ENCODE peak calls at places on chromosomes 2 and 18, in ten cellular contexts. L is IMR-90, V is heart right ventricle, W is fibroblast of lung, S is neuronal stem cell, U is adipocyte, Z is HCT116, X is thoracic aorta, G is heart left ventricle, T is MM.1S. Q is an unnamed sample.

GRCh38 chr2:69946351-69947077 is 14.9 kb downstream of the ASPRV1 start:
- DNase-seq in U (peak; percentile 23), L (peak; percentile 74), S (no peak), T (peak; percentile 57), X (no peak), Z (peak; percentile 34), G (no peak), W (peak; percentile 68), V (no peak), Q (peak; percentile 51)

GRCh38 chr2:144183744-144184143 is 336.2 kb downstream of the ZEB2 start:
- DNase-seq in T (no peak), S (no peak), W (peak; percentile 15), Z (no peak), L (peak; percentile 85), V (no peak), X (no peak), G (no peak), U (peak; percentile 84), Q (peak; percentile 44)

GRCh38 chr2:42951263-42951938 is 159.0 kb upstream of the HAAO start:
- DNase-seq in Z (no peak), U (no peak), S (no peak), X (no peak), V (peak; percentile 64), G (peak; percentile 75), T (no peak), W (no peak), L (no peak), Q (no peak)

GRCh38 chr2:9018534-9018933 is 15.1 kb upstream of the MBOAT2 start:
- DNase-seq in L (no peak), U (no peak), V (no peak), W (no peak), X (no peak), G (no peak), T (peak; percentile 76), Z (no peak), S (no peak), Q (peak; percentile 57)

GRCh38 chr18:50855976-50856772 is 22.7 kb upstream of the ME2 start:
- DNase-seq in S (no peak), T (no peak), W (peak; percentile 7), L (no peak), U (no peak), G (no peak), X (no peak), V (no peak), Z (no peak), Q (no peak)

GRCh38 chr2:239595711-239596110 is 194.9 kb upstream of the HDAC4 start:
- DNase-seq in U (no peak), X (no peak), L (no peak), V (no peak), G (peak; percentile 34), W (no peak), Z (no peak), S (no peak), T (no peak), Q (no peak)

GRCh38 chr18:50397023-50397422 is 22.2 kb downstream of the SKA1 start:
- DNase-seq in V (no peak), G (no peak), U (no peak), L (no peak), X (no peak), S (no peak), T (no peak), W (no peak), Z (no peak), Q (no peak)

GRCh38 chr2:38835015-38835601 is 40.6 kb downstream of the DHX57 start:
- DNase-seq in S (peak; percentile 9), W (peak; percentile 15), V (no peak), G (no peak), T (peak; percentile 34), U (peak; percentile 46), Z (peak; percentile 19), X (no peak), L (peak; percentile 28), Q (peak; percentile 62)

GRCh38 chr2:207202645-207203044 is 36.9 kb upstream of the KLF7 start:
- DNase-seq in V (no peak), X (no peak), T (peak; percentile 28), W (peak; percentile 43), L (peak; percentile 53), U (peak; percentile 66), G (no peak), S (peak; percentile 73), Z (peak; percentile 4), Q (peak; percentile 11)

GRCh38 chr2:65227035-65227470 is 578 bp upstream of the ACTR2 start:
- DNase-seq in G (no peak), V (no peak), U (peak; percentile 54), W (peak; percentile 18), X (no peak), Z (no peak), S (no peak), L (no peak), T (peak; percentile 33), Q (peak; percentile 58)

GRCh38 chr18:38695559-38696270 is 1130.1 kb upstream of the CELF4 start:
- DNase-seq in S (no peak), U (peak; percentile 0), W (peak; percentile 5), V (no peak), Z (no peak), X (no peak), T (no peak), L (no peak), G (no peak), Q (no peak)

GRCh38 chr2:30367232-30368070 is 79.6 kb upstream of the LCLAT1 start:
- DNase-seq in U (no peak), W (peak; percentile 60), L (peak; percentile 86), G (no peak), V (no peak), X (no peak), S (no peak), Z (no peak), T (no peak), Q (no peak)

GRCh38 chr2:172106128-172106961 is 3.6 kb upstream of the DLX2 start:
- DNase-seq in G (no peak), Z (no peak), X (no peak), V (no peak), U (peak; percentile 87), T (peak; percentile 30), L (peak; percentile 43), W (peak; percentile 32), S (peak; percentile 38), Q (peak; percentile 29)

GRCh38 chr2:12087671-12088380 is 341.4 kb downstream of the LPIN1 start:
- DNase-seq in Z (no peak), U (peak; percentile 76), L (peak; percentile 42), G (no peak), W (no peak), X (no peak), T (no peak), V (no peak), S (no peak), Q (no peak)

DNA sequence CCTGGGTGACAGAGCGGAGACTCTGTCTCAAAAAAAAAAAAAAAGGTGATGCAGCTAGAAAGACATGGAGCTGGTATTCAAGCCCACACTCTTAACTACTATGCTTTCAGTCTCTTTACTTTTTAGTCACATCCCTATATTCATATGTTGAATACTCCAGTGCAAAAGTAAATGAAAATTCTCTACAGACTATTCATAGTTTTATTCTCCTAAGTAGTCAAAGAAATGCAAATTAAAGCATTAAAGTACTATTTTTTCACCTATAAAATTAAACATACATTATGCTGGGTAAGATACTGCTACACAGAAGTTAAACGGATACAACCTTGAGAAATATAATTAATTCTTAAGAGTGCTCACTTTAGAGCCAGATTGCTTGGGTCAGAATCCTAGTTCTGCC is 7.6 kb downstream of the CUL3 start:
- DNase-seq in G (no peak), V (no peak), W (no peak), Z (no peak), X (no peak), L (no peak), S (no peak), U (no peak), T (no peak), Q (no peak)
- H3K4me1 ChIP-seq in G (peaks cover 27% of the 10 kb centered on the region), V (peaks cover 43% of the 10 kb centered on the region), W (peaks cover under 1% of the 10 kb centered on the region), Z (peaks cover under 1% of the 10 kb centered on the region), X (peaks cover 64% of the 10 kb centered on the region), L (peaks cover 13% of the 10 kb centered on the region), S (peaks cover 3% of the 10 kb centered on the region), U (peaks cover 48% of the 10 kb centered on the region), T (peaks cover 7% of the 10 kb centered on the region), Q (peaks cover 31% of the 10 kb centered on the region)

GRCh38 chr2:1865716-1866234 is 121.5 kb upstream of the PXDN start:
- DNase-seq in Z (no peak), S (no peak), L (no peak), T (no peak), U (no peak), V (no peak), G (no peak), W (no peak), X (no peak), Q (no peak)

GRCh38 chr2:1867141-1867540 is 122.8 kb upstream of the PXDN start:
- DNase-seq in S (no peak), L (no peak), T (no peak), U (no peak), W (no peak), G (no peak), X (no peak), Z (no peak), V (no peak), Q (no peak)

GRCh38 chr2:1864981-1865421 is 120.7 kb upstream of the PXDN start:
- DNase-seq in G (no peak), Z (no peak), T (peak; percentile 12), V (no peak), S (no peak), U (no peak), L (no peak), W (no peak), X (no peak), Q (no peak)

GRCh38 chr2:1864301-1864980 is 120.1 kb upstream of the PXDN start:
- DNase-seq in S (no peak), X (no peak), W (no peak), Z (no peak), U (no peak), T (no peak), L (no peak), G (no peak), V (no peak), Q (no peak)

GRCh38 chr2:1866402-1867091 is 122.2 kb upstream of the PXDN start:
- DNase-seq in T (no peak), X (no peak), S (no peak), U (no peak), G (no peak), W (peak; percentile 8), V (no peak), L (no peak), Z (no peak), Q (no peak)
- H3K4me1 ChIP-seq in T (no peaks in the 10 kb centered on the region), X (peaks cover 9% of the 10 kb centered on the region), S (peaks cover 13% of the 10 kb centered on the region), U (no peaks in the 10 kb centered on the region), G (no peaks in the 10 kb centered on the region), W (no peaks in the 10 kb centered on the region), V (no peaks in the 10 kb centered on the region), L (no peaks in the 10 kb centered on the region), Z (no peaks in the 10 kb centered on the region), Q (no peaks in the 10 kb centered on the region)

DNA sequence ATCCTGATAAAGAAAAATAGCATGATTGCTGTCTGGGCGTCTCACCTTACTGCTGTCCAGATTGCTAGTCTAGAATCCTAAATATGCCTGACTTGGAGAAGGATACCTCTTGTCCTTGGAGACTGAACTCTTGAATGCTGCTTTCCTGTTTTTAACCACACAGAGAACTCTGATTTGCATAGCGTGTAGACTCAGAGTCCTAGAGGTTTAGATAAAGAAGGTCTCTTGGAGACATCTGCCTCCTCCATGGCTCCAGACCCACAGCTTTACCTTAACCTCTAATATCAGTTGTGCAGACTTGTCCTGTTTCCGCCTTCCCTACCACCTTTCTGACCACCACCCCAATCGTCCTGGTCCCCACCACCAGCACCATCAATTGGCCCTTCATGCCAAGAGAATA is 292.6 kb upstream of the CYRIA start:
- DNase-seq in X (no peak), U (no peak), W (no peak), T (peak; percentile 6), G (no peak), V (no peak), L (no peak), Z (no peak), S (no peak), Q (no peak)
- H3K4me1 ChIP-seq in X (no peaks in the 10 kb centered on the region), U (peaks cover 12% of the 10 kb centered on the region), W (no peaks in the 10 kb centered on the region), T (peaks cover 17% of the 10 kb centered on the region), G (no peaks in the 10 kb centered on the region), V (no peaks in the 10 kb centered on the region), L (no peaks in the 10 kb centered on the region), Z (no peaks in the 10 kb centered on the region), S (peaks cover 8% of the 10 kb centered on the region), Q (no peaks in the 10 kb centered on the region)

GRCh38 chr2:37648316-37649011 is 23.0 kb downstream of the CDC42EP3 start:
- DNase-seq in S (no peak), V (peak; percentile 49), W (no peak), T (no peak), L (no peak), U (no peak), X (no peak), Z (no peak), G (peak; percentile 86), Q (peak; percentile 22)
- H3K4me1 ChIP-seq in S (peaks cover 2% of the 10 kb centered on the region), V (peaks cover 80% of the 10 kb centered on the region), W (peaks cover 18% of the 10 kb centered on the region), T (peaks cover 56% of the 10 kb centered on the region), L (peaks cover 40% of the 10 kb centered on the region), U (peaks cover 27% of the 10 kb centered on the region), X (peaks cover 65% of the 10 kb centered on the region), Z (peaks cover 22% of the 10 kb centered on the region), G (peaks cover 69% of the 10 kb centered on the region), Q (no peaks in the 10 kb centered on the region)